ENCODE peak calls at places on chromosome 11, in eight cellular contexts. One of them, this sample, is unnamed. For H3K9me3, the result is how much of the 10 kb centered on the place peaks cover.

GRCh38 chr11:3087821-3088800 is 30.9 kb upstream of the CARS1 start:
- ATAC-seq in HCT116: no peak
- ATAC-seq in heart left ventricle: no peak
- ATAC-seq in K562: no peak
- ATAC-seq in A549: peak
- ATAC-seq in gastrocnemius medialis: no peak
- ATAC-seq in right lobe of liver: no peak
- ATAC-seq in HepG2: peak
- ATAC-seq in this sample: no peak

GRCh38 chr11:8512547-8512946 is 81.5 kb downstream of the STK33 start:
- ATAC-seq in heart left ventricle: no peak
- ATAC-seq in K562: no peak
- ATAC-seq in HCT116: no peak
- ATAC-seq in A549: no peak
- ATAC-seq in right lobe of liver: no peak
- ATAC-seq in HepG2: no peak
- ATAC-seq in gastrocnemius medialis: no peak
- ATAC-seq in this sample: no peak

GRCh38 chr11:48148749-48149148 is 67.9 kb upstream of the OR4B1 start:
- ATAC-seq in gastrocnemius medialis: no peak
- ATAC-seq in HCT116: no peak
- ATAC-seq in A549: no peak
- ATAC-seq in right lobe of liver: no peak
- ATAC-seq in K562: no peak
- ATAC-seq in HepG2: no peak
- ATAC-seq in heart left ventricle: no peak
- ATAC-seq in this sample: no peak

GRCh38 chr11:30508594-30508993 is 77.6 kb downstream of the MPPED2 start:
- ATAC-seq in gastrocnemius medialis: no peak
- ATAC-seq in heart left ventricle: peak
- ATAC-seq in right lobe of liver: no peak
- ATAC-seq in A549: no peak
- ATAC-seq in HCT116: no peak
- ATAC-seq in K562: no peak
- ATAC-seq in HepG2: no peak
- ATAC-seq in this sample: no peak

GRCh38 chr11:64124147-64124546 is 41.8 kb downstream of the MACROD1 start:
- ATAC-seq in HCT116: peak
- ATAC-seq in A549: no peak
- ATAC-seq in K562: peak
- ATAC-seq in right lobe of liver: no peak
- ATAC-seq in gastrocnemius medialis: no peak
- ATAC-seq in HepG2: no peak
- ATAC-seq in heart left ventricle: no peak
- ATAC-seq in this sample: no peak

GRCh38 chr11:2944953-2945756 is 15.9 kb upstream of the PHLDA2 start:
- ATAC-seq in HCT116: no peak
- ATAC-seq in A549: no peak
- ATAC-seq in K562: no peak
- ATAC-seq in gastrocnemius medialis: peak
- ATAC-seq in right lobe of liver: peak
- ATAC-seq in heart left ventricle: peak
- ATAC-seq in HepG2: no peak
- ATAC-seq in this sample: peak

GRCh38 chr11:31509017-31509411 is 408 bp downstream of the IMMP1L start:
- ATAC-seq in K562: peak
- ATAC-seq in right lobe of liver: peak
- ATAC-seq in HCT116: peak
- ATAC-seq in HepG2: peak
- ATAC-seq in heart left ventricle: peak
- ATAC-seq in A549: peak
- ATAC-seq in gastrocnemius medialis: peak
- ATAC-seq in this sample: no peak

GRCh38 chr11:9826390-9826789 is 162.5 kb downstream of the SWAP70 start:
- ATAC-seq in K562: no peak
- ATAC-seq in HepG2: no peak
- ATAC-seq in right lobe of liver: no peak
- ATAC-seq in gastrocnemius medialis: no peak
- ATAC-seq in heart left ventricle: no peak
- ATAC-seq in HCT116: no peak
- ATAC-seq in A549: no peak
- ATAC-seq in this sample: no peak

GRCh38 chr11:14309425-14310192 is 49.4 kb downstream of the RRAS2 start:
- ATAC-seq in gastrocnemius medialis: peak
- ATAC-seq in right lobe of liver: no peak
- ATAC-seq in heart left ventricle: no peak
- ATAC-seq in A549: peak
- ATAC-seq in HepG2: no peak
- ATAC-seq in HCT116: no peak
- ATAC-seq in K562: no peak
- ATAC-seq in this sample: no peak

GRCh38 chr11:76716268-76716667 is 45.7 kb upstream of the LRRC32 start:
- ATAC-seq in K562: no peak
- ATAC-seq in heart left ventricle: no peak
- ATAC-seq in right lobe of liver: no peak
- ATAC-seq in HCT116: no peak
- ATAC-seq in A549: no peak
- ATAC-seq in HepG2: no peak
- ATAC-seq in gastrocnemius medialis: no peak
- ATAC-seq in this sample: peak

GRCh38 chr11:113087716-113088115 is 126.5 kb downstream of the NCAM1 start:
- ATAC-seq in heart left ventricle: no peak
- ATAC-seq in right lobe of liver: no peak
- ATAC-seq in HepG2: no peak
- ATAC-seq in K562: no peak
- ATAC-seq in HCT116: no peak
- ATAC-seq in A549: no peak
- ATAC-seq in gastrocnemius medialis: no peak
- ATAC-seq in this sample: no peak

GRCh38 chr11:102551188-102551781 is 20.7 kb upstream of the MMP7 start:
- ATAC-seq in heart left ventricle: no peak
- ATAC-seq in K562: peak
- ATAC-seq in gastrocnemius medialis: no peak
- ATAC-seq in A549: no peak
- ATAC-seq in HCT116: no peak
- ATAC-seq in right lobe of liver: no peak
- ATAC-seq in HepG2: no peak
- ATAC-seq in this sample: no peak

GRCh38 chr11:223026-223789 is 12.9 kb downstream of the SIRT3 start:
- ATAC-seq in gastrocnemius medialis: no peak
- ATAC-seq in HepG2: no peak
- ATAC-seq in right lobe of liver: no peak
- ATAC-seq in HCT116: no peak
- ATAC-seq in K562: no peak
- ATAC-seq in A549: no peak
- ATAC-seq in heart left ventricle: no peak
- ATAC-seq in this sample: peak

GRCh38 chr11:66050581-66051231 is 1.5 kb upstream of the SF3B2 start:
- ATAC-seq in HepG2: no peak
- ATAC-seq in HCT116: no peak
- ATAC-seq in right lobe of liver: no peak
- ATAC-seq in A549: no peak
- ATAC-seq in heart left ventricle: no peak
- ATAC-seq in K562: no peak
- ATAC-seq in gastrocnemius medialis: no peak
- ATAC-seq in this sample: no peak

GRCh38 chr11:44443836-44444769 is 121.4 kb upstream of the CD82 start:
- ATAC-seq in HCT116: no peak
- ATAC-seq in HepG2: no peak
- ATAC-seq in K562: peak
- ATAC-seq in A549: no peak
- ATAC-seq in heart left ventricle: no peak
- ATAC-seq in gastrocnemius medialis: no peak
- ATAC-seq in right lobe of liver: no peak
- ATAC-seq in this sample: no peak

GRCh38 chr11:73480677-73481076 is 104.5 kb downstream of the RELT start:
- ATAC-seq in HepG2: no peak
- ATAC-seq in K562: no peak
- ATAC-seq in heart left ventricle: peak
- ATAC-seq in gastrocnemius medialis: no peak
- ATAC-seq in right lobe of liver: peak
- ATAC-seq in A549: no peak
- ATAC-seq in HCT116: no peak
- ATAC-seq in this sample: no peak

DNA sequence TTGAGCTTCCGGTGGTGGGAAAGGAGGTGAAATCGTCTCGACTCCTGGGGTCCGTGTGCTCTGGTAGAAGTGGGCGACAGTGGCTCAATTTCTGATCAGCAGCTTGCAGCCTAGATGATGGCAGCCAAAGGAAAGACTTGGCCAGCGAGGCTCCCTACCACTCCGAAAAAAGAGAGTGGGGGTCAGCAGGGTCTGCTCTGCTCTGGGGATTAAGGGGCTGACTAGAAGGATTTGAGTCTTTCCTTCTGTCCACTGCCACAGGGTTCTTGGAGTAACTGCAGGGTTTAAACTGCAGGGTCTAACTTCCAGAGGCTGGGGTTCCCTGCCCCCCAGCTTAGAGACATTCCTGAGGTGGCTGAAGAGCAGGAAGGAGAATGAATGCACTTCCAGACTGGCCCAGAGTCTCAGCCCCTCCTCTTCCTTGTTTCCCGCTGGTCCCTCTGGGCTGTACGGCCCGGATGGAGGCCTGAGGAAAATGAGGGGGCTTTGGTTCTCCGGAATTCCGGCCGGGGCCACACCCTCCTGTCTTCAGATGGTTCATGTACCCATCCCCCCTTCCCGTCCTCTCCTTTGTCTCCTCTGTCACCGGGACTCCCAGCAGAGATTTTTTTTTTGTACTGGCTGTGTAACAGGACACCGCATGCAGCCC is 907 bp downstream of the SERPINH1 start:
- ATAC-seq in HCT116: peak
- ATAC-seq in heart left ventricle: peak
- ATAC-seq in gastrocnemius medialis: no peak
- ATAC-seq in A549: peak
- ATAC-seq in right lobe of liver: peak
- ATAC-seq in K562: peak
- ATAC-seq in HepG2: peak
- ATAC-seq in this sample: no peak
- TF ChIP-seq POLR2A in HCT116: no peak
- TF ChIP-seq POLR2A in heart left ventricle: no peak
- TF ChIP-seq POLR2A in gastrocnemius medialis: no peak
- TF ChIP-seq POLR2A in A549: no peak
- TF ChIP-seq POLR2A in right lobe of liver: no peak
- TF ChIP-seq POLR2A in K562: peak
- TF ChIP-seq POLR2A in HepG2: no peak
- TF ChIP-seq POLR2A in this sample: no peak

GRCh38 chr11:67410984-67411784 is 4.3 kb upstream of the CARNS1 start:
- ATAC-seq in A549: no peak
- ATAC-seq in K562: peak
- ATAC-seq in HepG2: peak
- ATAC-seq in HCT116: no peak
- ATAC-seq in right lobe of liver: no peak
- ATAC-seq in gastrocnemius medialis: no peak
- ATAC-seq in heart left ventricle: no peak
- ATAC-seq in this sample: no peak

GRCh38 chr11:67410369-67410831 is 5.1 kb upstream of the CARNS1 start:
- ATAC-seq in K562: no peak
- ATAC-seq in HCT116: no peak
- ATAC-seq in A549: no peak
- ATAC-seq in right lobe of liver: no peak
- ATAC-seq in heart left ventricle: no peak
- ATAC-seq in HepG2: no peak
- ATAC-seq in gastrocnemius medialis: no peak
- ATAC-seq in this sample: no peak

GRCh38 chr11:67412495-67413179 is 2.8 kb upstream of the CARNS1 start:
- ATAC-seq in right lobe of liver: no peak
- ATAC-seq in HepG2: no peak
- ATAC-seq in heart left ventricle: no peak
- ATAC-seq in A549: no peak
- ATAC-seq in K562: no peak
- ATAC-seq in gastrocnemius medialis: no peak
- ATAC-seq in HCT116: no peak
- ATAC-seq in this sample: no peak

GRCh38 chr11:67413266-67413797 is 2.1 kb upstream of the CARNS1 start:
- ATAC-seq in K562: peak
- ATAC-seq in A549: no peak
- ATAC-seq in heart left ventricle: no peak
- ATAC-seq in HCT116: no peak
- ATAC-seq in right lobe of liver: no peak
- ATAC-seq in gastrocnemius medialis: no peak
- ATAC-seq in HepG2: peak
- ATAC-seq in this sample: no peak

DNA sequence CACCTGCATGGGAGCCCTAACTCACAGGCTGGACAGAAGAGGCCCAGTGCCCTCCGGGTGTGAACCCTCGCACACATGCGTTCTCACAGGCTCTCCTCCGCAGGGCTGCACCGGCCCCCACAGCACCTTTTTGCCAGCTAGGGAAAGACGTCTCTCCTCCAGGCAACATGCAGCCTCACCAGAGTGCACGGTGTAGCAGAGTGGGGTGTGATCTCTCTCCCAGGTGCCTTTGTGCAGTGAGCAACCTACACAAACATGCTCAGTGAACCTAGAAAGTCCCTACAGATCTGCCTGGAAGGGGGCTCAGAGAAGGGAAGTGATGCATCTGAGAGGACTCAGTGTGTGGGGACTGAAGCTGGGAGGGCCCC is 3.7 kb upstream of the CARNS1 start:
- ATAC-seq in gastrocnemius medialis: no peak
- ATAC-seq in A549: no peak
- ATAC-seq in right lobe of liver: no peak
- ATAC-seq in HepG2: peak
- ATAC-seq in K562: peak
- ATAC-seq in HCT116: no peak
- ATAC-seq in heart left ventricle: no peak
- ATAC-seq in this sample: no peak
- H3K4me3 ChIP-seq in gastrocnemius medialis: no peak
- H3K4me3 ChIP-seq in A549: no peak
- H3K4me3 ChIP-seq in right lobe of liver: no peak
- H3K4me3 ChIP-seq in HepG2: no peak
- H3K4me3 ChIP-seq in K562: no peak
- H3K4me3 ChIP-seq in HCT116: no peak
- H3K4me3 ChIP-seq in heart left ventricle: no peak
- H3K4me3 ChIP-seq in this sample: no peak

DNA sequence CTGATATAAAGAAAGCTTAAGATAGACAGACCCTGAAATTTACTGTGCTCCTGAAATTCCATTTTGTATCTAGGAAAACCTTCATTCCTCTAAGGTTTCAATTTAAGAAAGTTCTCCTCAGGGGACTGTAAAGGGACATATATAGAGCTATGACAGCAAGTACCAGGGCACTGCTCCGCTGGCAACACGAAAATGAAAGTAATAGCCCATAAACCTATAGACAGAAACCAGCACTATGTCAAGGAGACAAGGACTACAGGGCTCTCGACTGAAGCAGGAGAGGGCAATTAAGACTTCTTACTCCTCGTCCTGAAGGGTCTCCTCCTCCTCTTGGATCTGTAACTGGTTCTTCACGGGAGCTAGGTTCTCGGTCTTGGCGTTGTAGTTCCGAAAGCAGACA is 6.9 kb downstream of the FEZ1 start:
- ATAC-seq in gastrocnemius medialis: no peak
- ATAC-seq in A549: no peak
- ATAC-seq in K562: peak
- ATAC-seq in right lobe of liver: no peak
- ATAC-seq in heart left ventricle: no peak
- ATAC-seq in HCT116: no peak
- ATAC-seq in HepG2: peak
- ATAC-seq in this sample: no peak
- H3K9me3 ChIP-seq in gastrocnemius medialis: under half
- H3K9me3 ChIP-seq in A549: under half
- H3K9me3 ChIP-seq in K562: under half
- H3K9me3 ChIP-seq in right lobe of liver: under half
- H3K9me3 ChIP-seq in heart left ventricle: under half
- H3K9me3 ChIP-seq in HCT116: under half
- H3K9me3 ChIP-seq in HepG2: under half
- H3K9me3 ChIP-seq in this sample: under half

GRCh38 chr11:35143509-35144102 is 4.6 kb downstream of the CD44 start:
- ATAC-seq in gastrocnemius medialis: no peak
- ATAC-seq in A549: no peak
- ATAC-seq in HCT116: no peak
- ATAC-seq in right lobe of liver: no peak
- ATAC-seq in heart left ventricle: no peak
- ATAC-seq in HepG2: no peak
- ATAC-seq in K562: no peak
- ATAC-seq in this sample: no peak
- TF ChIP-seq POLR2A in gastrocnemius medialis: no peak
- TF ChIP-seq POLR2A in A549: no peak
- TF ChIP-seq POLR2A in HCT116: no peak
- TF ChIP-seq POLR2A in right lobe of liver: no peak
- TF ChIP-seq POLR2A in heart left ventricle: no peak
- TF ChIP-seq POLR2A in HepG2: no peak
- TF ChIP-seq POLR2A in K562: no peak
- TF ChIP-seq POLR2A in this sample: no peak